ENCODE peak calls at places on chromosomes 2 and 18, in ten cellular contexts. O is body of pancreas; Z is upper lobe of left lung; M is DND-41; H is ovary; F is mammary epithelial cell; J is stomach; C is CD8-positive, alpha-beta T cell; W is PC-3; X is A673. P is an unnamed sample. For H3K4me1, the result is how much of the 10 kb centered on the place peaks cover.

GRCh38 chr2:23363831-23364230 is 21.1 kb upstream of the KLHL29 start:
- DNase-seq in M (no peak), F (peak), Z (no peak), X (peak), H (no peak), C (no peak), W (peak), J (no peak), O (no peak), P (no peak)

GRCh38 chr2:8535821-8536685 is 145.8 kb upstream of the ID2 start:
- DNase-seq in J (no peak), W (no peak), Z (no peak), F (no peak), M (no peak), H (no peak), O (no peak), X (no peak), C (no peak), P (no peak)

GRCh38 chr2:112547333-112547732 is 5.1 kb downstream of the POLR1B start:
- DNase-seq in F (peak), M (no peak), O (no peak), W (no peak), Z (no peak), J (no peak), X (peak), H (no peak), C (no peak), P (no peak)

GRCh38 chr2:96315400-96316071 is 9.6 kb upstream of the ITPRIPL1 start:
- DNase-seq in H (no peak), W (peak), F (no peak), O (no peak), Z (no peak), M (peak), X (peak), J (no peak), C (peak), P (no peak)

GRCh38 chr2:33068261-33068660 is 121.5 kb downstream of the LTBP1 start:
- DNase-seq in F (peak), M (no peak), C (no peak), H (no peak), X (no peak), W (peak), O (no peak), Z (no peak), J (no peak), P (no peak)

GRCh38 chr18:74353169-74353775 is 37.6 kb downstream of the C18orf63 start:
- DNase-seq in C (peak), M (peak), H (peak), F (peak), J (peak), X (peak), O (peak), W (peak), Z (no peak), P (peak)

GRCh38 chr2:195759877-195760276 is 102.9 kb downstream of the SLC39A10 start:
- DNase-seq in H (no peak), O (no peak), Z (no peak), W (no peak), F (no peak), M (no peak), C (no peak), J (no peak), X (no peak), P (no peak)

GRCh38 chr2:111900859-111901258 is 2.5 kb downstream of the MERTK start:
- DNase-seq in W (peak), J (peak), H (no peak), C (no peak), M (no peak), O (peak), X (peak), Z (no peak), F (peak), P (no peak)

GRCh38 chr2:30362468-30363081 is 84.5 kb upstream of the LCLAT1 start:
- DNase-seq in J (no peak), Z (no peak), F (peak), X (peak), W (peak), C (no peak), M (no peak), H (no peak), O (no peak), P (no peak)

GRCh38 chr2:232134939-232135338 is 173.4 kb downstream of the DIS3L2 start:
- DNase-seq in X (no peak), O (no peak), M (no peak), W (peak), Z (no peak), J (no peak), H (no peak), F (peak), C (no peak), P (no peak)

GRCh38 chr2:178241852-178242551 is 47.7 kb downstream of the OSBPL6 start:
- DNase-seq in C (no peak), F (peak), O (peak), W (peak), H (peak), Z (no peak), X (peak), J (peak), M (no peak), P (no peak)

GRCh38 chr2:218456849-218457248 is 37.9 kb downstream of the VIL1 start:
- DNase-seq in W (no peak), Z (no peak), J (no peak), O (no peak), F (no peak), X (no peak), H (no peak), M (no peak), C (no peak), P (no peak)

GRCh38 chr2:187429989-187430388 is 18.1 kb downstream of the CALCRL start:
- DNase-seq in X (peak), F (peak), W (peak), M (no peak), Z (no peak), J (no peak), C (no peak), H (no peak), O (no peak), P (no peak)

GRCh38 chr2:208879666-208880065 is 473.1 kb downstream of the PTH2R start:
- DNase-seq in H (no peak), Z (no peak), O (no peak), M (no peak), J (no peak), W (no peak), X (no peak), C (no peak), F (no peak), P (no peak)

GRCh38 chr2:119338826-119339561 is 27.6 kb downstream of the C2orf76 start:
- DNase-seq in M (peak), H (no peak), W (no peak), J (no peak), Z (no peak), X (no peak), O (no peak), F (no peak), C (peak), P (no peak)

GRCh38 chr2:168961450-168962229 is 60.5 kb downstream of the G6PC2 start:
- DNase-seq in F (peak), H (no peak), M (peak), O (peak), J (no peak), Z (no peak), C (peak), X (peak), W (peak), P (peak)

GRCh38 chr2:45782436-45782835 is 131.0 kb downstream of the PRKCE start:
- DNase-seq in Z (no peak), C (no peak), J (no peak), O (no peak), H (no peak), F (no peak), W (no peak), M (no peak), X (no peak), P (no peak)

GRCh38 chr2:119827866-119828507 is 68.3 kb downstream of the PTPN4 start:
- DNase-seq in Z (no peak), M (no peak), O (no peak), W (peak), X (no peak), C (no peak), H (no peak), J (no peak), F (no peak), P (no peak)

GRCh38 chr18:11115268-11115667 is 34.1 kb downstream of the PIEZO2 start:
- DNase-seq in O (no peak), W (no peak), M (no peak), Z (no peak), H (no peak), C (no peak), J (no peak), X (no peak), F (no peak), P (no peak)

GRCh38 chr2:236828002-236828401 is 257.7 kb upstream of the COPS8 start:
- DNase-seq in C (no peak), Z (no peak), F (no peak), H (no peak), M (no peak), X (no peak), J (no peak), O (no peak), W (no peak), P (no peak)

GRCh38 chr2:198857246-198857645 is 600.5 kb downstream of the SATB2 start:
- DNase-seq in O (no peak), J (no peak), W (no peak), H (no peak), M (no peak), F (no peak), Z (no peak), C (no peak), X (no peak), P (no peak)

GRCh38 chr2:65654496-65654895 is 222.1 kb upstream of the SPRED2 start:
- DNase-seq in J (no peak), X (no peak), F (no peak), H (no peak), O (no peak), Z (no peak), C (no peak), W (no peak), M (no peak), P (no peak)

GRCh38 chr2:131367352-131367751 is 3.4 kb upstream of the RAB6D start:
- DNase-seq in M (no peak), X (no peak), J (no peak), F (no peak), C (no peak), H (no peak), W (no peak), Z (no peak), O (no peak), P (no peak)

GRCh38 chr2:5692561-5693287 is 540 bp downstream of the SOX11 start:
- DNase-seq in C (no peak), O (no peak), F (no peak), W (no peak), Z (peak), M (no peak), X (peak), H (no peak), J (no peak), P (no peak)

GRCh38 chr2:170895023-170895759 is 33.9 kb upstream of the GORASP2 start:
- DNase-seq in X (no peak), Z (no peak), M (no peak), J (no peak), W (peak), H (no peak), F (peak), C (no peak), O (no peak), P (no peak)

GRCh38 chr2:195105581-195105980 is 551.4 kb upstream of the SLC39A10 start:
- DNase-seq in F (peak), J (no peak), Z (no peak), M (no peak), C (no peak), O (no peak), X (no peak), W (no peak), H (no peak), P (no peak)

GRCh38 chr2:232352511-232353091 is 25.9 kb upstream of the ALPP start:
- DNase-seq in O (no peak), X (no peak), F (no peak), Z (peak), M (no peak), J (no peak), W (no peak), H (no peak), C (no peak), P (no peak)

GRCh38 chr2:165239230-165239629 is at the start of gene SCN2A:
- DNase-seq in M (peak), X (peak), C (no peak), J (no peak), Z (no peak), H (no peak), W (peak), F (peak), O (no peak), P (no peak)

GRCh38 chr2:218270721-218271486 is 585 bp downstream of the PNKD start:
- DNase-seq in M (no peak), C (no peak), J (no peak), W (peak), O (peak), X (peak), F (no peak), Z (no peak), H (no peak), P (no peak)

GRCh38 chr2:58606799-58607198 is 365.7 kb upstream of the FANCL start:
- DNase-seq in Z (no peak), M (no peak), C (no peak), W (no peak), H (no peak), X (no peak), J (no peak), O (no peak), F (no peak), P (no peak)

GRCh38 chr18:25164211-25164836 is 187.6 kb downstream of the ZNF521 start:
- DNase-seq in C (no peak), F (peak), X (no peak), Z (no peak), J (no peak), H (no peak), M (no peak), O (no peak), W (no peak), P (no peak)

GRCh38 chr2:150339951-150340350 is 147.5 kb downstream of the RND3 start:
- DNase-seq in X (no peak), F (no peak), J (no peak), M (no peak), H (no peak), Z (no peak), C (no peak), O (no peak), W (no peak), P (no peak)

DNA sequence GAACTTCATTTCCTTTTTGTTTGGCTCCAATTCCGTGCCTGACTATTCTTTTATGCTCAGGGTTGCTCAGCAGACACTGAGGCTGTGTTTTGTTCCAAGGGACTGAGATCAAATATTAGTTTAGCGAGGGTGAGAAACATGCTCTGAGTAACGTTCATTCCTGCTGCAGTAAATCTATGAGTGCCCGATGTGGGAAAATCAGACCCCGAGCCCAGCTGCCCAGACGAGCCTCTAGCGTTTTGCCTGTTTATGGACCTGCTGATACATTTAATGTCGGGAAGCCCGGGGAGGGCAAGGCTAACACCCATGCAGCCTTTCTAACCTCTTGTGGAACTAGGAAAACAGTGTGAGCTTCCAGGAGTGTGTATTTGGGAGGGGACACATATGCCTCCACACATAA is 119.2 kb downstream of the VAPA start:
- DNase-seq in J (peak), X (no peak), F (no peak), Z (no peak), M (no peak), O (peak), W (no peak), C (no peak), H (no peak), P (no peak)
- H3K27ac ChIP-seq in J (peak), X (no peak), F (no peak), Z (peak), M (no peak), O (peak), W (no peak), C (peak), H (peak), P (no peak)

DNA sequence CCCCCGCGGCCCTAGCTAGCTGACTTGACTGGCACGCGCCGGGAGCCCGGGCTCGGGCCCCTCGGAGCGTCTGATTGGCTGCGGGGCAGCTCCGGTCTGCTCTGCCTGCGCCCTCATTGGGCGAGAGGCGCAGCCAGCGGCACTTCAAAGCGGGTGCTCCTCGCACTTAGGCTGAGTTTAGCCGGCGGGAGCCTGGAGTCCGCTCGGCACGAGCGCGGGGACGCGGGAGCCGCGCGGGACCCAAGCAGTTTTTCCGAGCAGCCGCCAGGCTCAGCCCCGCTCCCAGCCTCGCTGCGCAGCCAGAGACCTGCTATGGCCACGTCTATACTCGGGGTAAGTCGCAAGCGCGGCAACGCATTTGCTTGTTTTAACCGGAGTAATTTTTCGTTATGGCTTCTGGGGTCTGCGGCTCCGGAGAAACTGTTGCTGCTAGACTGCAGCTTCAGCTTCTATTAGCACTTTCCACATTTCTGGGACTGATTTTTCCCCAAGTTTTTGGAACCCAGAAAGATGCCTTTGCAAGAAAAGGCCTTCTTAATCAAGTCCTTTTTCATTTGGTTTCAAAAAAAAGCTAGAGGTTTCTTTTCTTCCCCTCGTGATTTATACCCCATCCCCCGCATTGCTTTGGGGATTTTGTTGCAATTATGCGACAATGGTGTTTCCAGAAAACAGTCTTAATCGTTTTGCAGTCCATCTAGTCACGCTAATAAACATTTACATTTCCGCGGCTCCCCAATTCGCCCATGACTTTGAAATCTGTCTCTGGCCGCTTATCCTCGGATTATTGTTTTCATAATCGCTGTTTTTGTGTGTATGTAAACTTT is at the start of gene SP9:
- DNase-seq in Z (peak), X (peak), C (no peak), O (no peak), W (no peak), M (no peak), J (no peak), H (no peak), F (no peak), P (no peak)
- H3K4me1 ChIP-seq in Z (half or more), X (under half), C (under half), O (under half), W (under half), M (under half), J (under half), H (under half), F (under half), P (under half)

GRCh38 chr18:47601608-47602272 is 328.7 kb downstream of the SMAD2 start:
- DNase-seq in X (no peak), O (no peak), H (no peak), C (no peak), Z (no peak), M (no peak), W (no peak), F (no peak), J (no peak), P (no peak)
- H3K27ac ChIP-seq in X (no peak), O (no peak), H (no peak), C (no peak), Z (no peak), M (no peak), W (no peak), F (no peak), J (no peak), P (no peak)

GRCh38 chr2:70769450-70769849 is 1.4 kb upstream of the ADD2 start:
- DNase-seq in J (no peak), H (no peak), F (no peak), W (no peak), O (no peak), M (no peak), C (no peak), X (no peak), Z (no peak), P (no peak)
- H3K4me1 ChIP-seq in J (under half), H (under half), F (under half), W (under half), O (under half), M (under half), C (under half), X (under half), Z (under half), P (under half)

GRCh38 chr2:42187886-42188285 is 18.7 kb downstream of the EML4 start:
- DNase-seq in X (no peak), F (no peak), H (no peak), J (no peak), M (no peak), C (no peak), Z (no peak), O (no peak), W (no peak), P (no peak)
- H3K27ac ChIP-seq in X (no peak), F (no peak), H (no peak), J (peak), M (no peak), C (no peak), Z (no peak), O (no peak), W (no peak), P (no peak)

DNA sequence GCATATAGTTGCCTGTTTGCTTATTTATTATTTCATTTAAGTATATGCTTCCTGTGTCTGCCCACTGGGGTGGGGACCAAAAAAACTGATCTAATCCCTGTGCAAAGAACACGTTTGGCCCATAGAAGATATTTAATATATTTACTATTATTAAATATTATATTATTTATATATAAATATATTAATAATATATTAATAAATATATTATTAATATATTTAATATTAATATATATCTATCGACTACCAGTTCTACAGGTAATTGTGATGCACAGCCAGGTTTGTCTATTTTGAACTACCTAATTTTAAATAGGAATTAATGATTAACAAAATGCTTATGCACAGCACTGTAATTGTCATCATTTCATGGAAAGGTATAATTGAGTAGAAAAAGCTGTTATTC is 288.9 kb upstream of the LYPD1 start:
- DNase-seq in J (no peak), X (no peak), Z (no peak), M (no peak), C (no peak), F (no peak), O (no peak), W (no peak), H (no peak), P (no peak)
- H3K4me1 ChIP-seq in J (under half), X (under half), Z (under half), M (under half), C (under half), F (under half), O (under half), W (under half), H (under half), P (under half)